ENCODE peak calls at places on chromosomes 16 and 17, in seven cellular contexts. Y is endothelial cell of umbilical vein, R is right lobe of liver, D is ovary, P is body of pancreas, L is heart right ventricle, E is esophagus squamous epithelium. G is an unnamed sample.

GRCh38 chr17:74566132-74566753 is 1.1 kb downstream of the CD300H start:
- DNase-seq in Y (peak; percentile 5), R (no peak), D (no peak), P (peak; percentile 18), L (no peak), E (no peak), G (peak; percentile 53)

GRCh38 chr17:48055531-48056245 is 7.5 kb downstream of the NFE2L1 start:
- DNase-seq in Y (no peak), R (no peak), D (no peak), P (no peak), L (no peak), E (no peak), G (peak; percentile 92)

GRCh38 chr17:29215717-29216116 is 30.9 kb upstream of the CRYBA1 start:
- DNase-seq in Y (no peak), R (no peak), D (no peak), P (no peak), L (no peak), E (no peak), G (peak; percentile 77)

GRCh38 chr17:43367588-43368242 is 31.1 kb upstream of the ARL4D start:
- DNase-seq in Y (no peak), R (no peak), D (peak; percentile 47), P (no peak), L (no peak), E (no peak), G (peak; percentile 94)

GRCh38 chr17:76598004-76598439 is 12.4 kb upstream of the ST6GALNAC2 start:
- DNase-seq in Y (no peak), R (no peak), D (no peak), P (no peak), L (no peak), E (no peak), G (no peak)

GRCh38 chr16:81473561-81473960 is 29.0 kb downstream of the CMIP start:
- DNase-seq in Y (peak; percentile 82), R (no peak), D (no peak), P (no peak), L (peak; percentile 49), E (no peak), G (peak; percentile 73)

GRCh38 chr17:65745241-65745640 is 183.8 kb upstream of the AXIN2 start:
- DNase-seq in Y (peak; percentile 56), R (no peak), D (no peak), P (no peak), L (no peak), E (no peak), G (no peak)

GRCh38 chr17:72702136-72702735 is 390.3 kb downstream of the SLC39A11 start:
- DNase-seq in Y (no peak), R (no peak), D (no peak), P (no peak), L (no peak), E (no peak), G (peak; percentile 59)

GRCh38 chr17:6494239-6494941 is 50.1 kb downstream of the PIMREG start:
- DNase-seq in Y (no peak), R (no peak), D (no peak), P (no peak), L (no peak), E (no peak), G (no peak)

GRCh38 chr16:70715113-70715711 is 29.4 kb upstream of the MTSS2 start:
- DNase-seq in Y (no peak), R (peak; percentile 74), D (peak; percentile 88), P (peak; percentile 65), L (peak; percentile 80), E (no peak), G (peak; percentile 96)

GRCh38 chr17:72609501-72609900 is 483.0 kb downstream of the SLC39A11 start:
- DNase-seq in Y (no peak), R (no peak), D (no peak), P (peak; percentile 35), L (no peak), E (no peak), G (no peak)

GRCh38 chr17:79849953-79850352 is 10.7 kb upstream of the CBX4 start:
- DNase-seq in Y (no peak), R (no peak), D (no peak), P (no peak), L (no peak), E (no peak), G (no peak)

GRCh38 chr16:61014869-61015268 is 1021.4 kb downstream of the CDH8 start:
- DNase-seq in Y (no peak), R (peak; percentile 35), D (no peak), P (no peak), L (no peak), E (no peak), G (no peak)
- TF ChIP-seq CTCF in Y (no peak), R (no peak), D (no peak), P (no peak), L (no peak), E (no peak), G (no peak)

GRCh38 chr17:53792997-53793396 is 29.7 kb upstream of the KIF2B start:
- DNase-seq in Y (no peak), R (no peak), D (no peak), P (no peak), L (no peak), E (no peak), G (no peak)
- H3K4me3 ChIP-seq in Y (no peak overlapping the region), R (no peak overlapping the region), D (no peak overlapping the region), P (no peak overlapping the region), L (no peak overlapping the region), E (no peak overlapping the region), G (no peak overlapping the region)

GRCh38 chr16:49608801-49609200 is 235.2 kb downstream of the C16orf78 start:
- DNase-seq in Y (peak; percentile 38), R (no peak), D (peak; percentile 40), P (no peak), L (no peak), E (no peak), G (peak; percentile 74)
- TF ChIP-seq CTCF in Y (peak; percentile 25), R (peak; percentile 15), D (no peak), P (peak; percentile 11), L (peak; percentile 60), E (no peak), G (peak; percentile 78)

GRCh38 chr17:78366109-78366848 is 6.4 kb upstream of the SOCS3 start:
- DNase-seq in Y (no peak), R (no peak), D (peak; percentile 51), P (no peak), L (no peak), E (no peak), G (no peak)
- H3K4me3 ChIP-seq in Y (no peak overlapping the region), R (no peak overlapping the region), D (no peak overlapping the region), P (no peak overlapping the region), L (no peak overlapping the region), E (no peak overlapping the region), G (no peak overlapping the region)

GRCh38 chr16:87053016-87053982 is 263.9 kb downstream of the C16orf95 start:
- DNase-seq in Y (peak; percentile 89), R (no peak), D (no peak), P (no peak), L (no peak), E (no peak), G (no peak)
- TF ChIP-seq CTCF in Y (peak; percentile 29), R (no peak), D (no peak), P (no peak), L (peak; percentile 22), E (no peak), G (no peak)

GRCh38 chr16:17467923-17468540 is 2.7 kb downstream of the XYLT1 start:
- DNase-seq in Y (no peak), R (peak; percentile 64), D (peak; percentile 81), P (peak; percentile 66), L (peak; percentile 44), E (no peak), G (peak; percentile 65)

GRCh38 chr16:17469011-17469741 is 1.6 kb downstream of the XYLT1 start:
- DNase-seq in Y (no peak), R (no peak), D (no peak), P (no peak), L (no peak), E (no peak), G (peak; percentile 75)

GRCh38 chr16:17465460-17465859 is 5.3 kb downstream of the XYLT1 start:
- DNase-seq in Y (no peak), R (no peak), D (no peak), P (no peak), L (no peak), E (no peak), G (no peak)

GRCh38 chr16:17468611-17469010 is 2.1 kb downstream of the XYLT1 start:
- DNase-seq in Y (no peak), R (no peak), D (no peak), P (no peak), L (no peak), E (no peak), G (no peak)

DNA sequence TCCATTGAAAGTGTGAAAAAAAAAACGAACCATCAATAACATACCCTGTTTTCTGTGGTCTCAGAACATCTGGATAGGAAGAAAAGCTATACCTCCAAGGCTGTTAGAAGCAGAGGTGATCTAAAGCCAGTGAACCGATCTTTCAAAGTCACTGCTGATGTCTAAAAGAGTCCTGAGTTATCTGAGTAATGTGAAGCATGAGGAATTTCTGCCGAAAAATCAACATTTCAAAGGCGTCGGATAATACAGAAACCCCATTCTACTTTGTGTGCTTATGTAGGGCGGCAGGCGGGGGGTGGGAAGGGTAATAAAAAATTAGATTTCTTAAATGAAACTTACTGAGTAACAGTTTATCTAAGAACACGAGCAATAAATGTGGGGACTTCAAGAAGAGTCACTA is 3.9 kb downstream of the XYLT1 start:
- DNase-seq in Y (no peak), R (no peak), D (no peak), P (no peak), L (no peak), E (no peak), G (no peak)
- H3K4me3 ChIP-seq in Y (no peak overlapping the region), R (no peak overlapping the region), D (no peak overlapping the region), P (no peak overlapping the region), L (no peak overlapping the region), E (no peak overlapping the region), G (no peak overlapping the region)

DNA sequence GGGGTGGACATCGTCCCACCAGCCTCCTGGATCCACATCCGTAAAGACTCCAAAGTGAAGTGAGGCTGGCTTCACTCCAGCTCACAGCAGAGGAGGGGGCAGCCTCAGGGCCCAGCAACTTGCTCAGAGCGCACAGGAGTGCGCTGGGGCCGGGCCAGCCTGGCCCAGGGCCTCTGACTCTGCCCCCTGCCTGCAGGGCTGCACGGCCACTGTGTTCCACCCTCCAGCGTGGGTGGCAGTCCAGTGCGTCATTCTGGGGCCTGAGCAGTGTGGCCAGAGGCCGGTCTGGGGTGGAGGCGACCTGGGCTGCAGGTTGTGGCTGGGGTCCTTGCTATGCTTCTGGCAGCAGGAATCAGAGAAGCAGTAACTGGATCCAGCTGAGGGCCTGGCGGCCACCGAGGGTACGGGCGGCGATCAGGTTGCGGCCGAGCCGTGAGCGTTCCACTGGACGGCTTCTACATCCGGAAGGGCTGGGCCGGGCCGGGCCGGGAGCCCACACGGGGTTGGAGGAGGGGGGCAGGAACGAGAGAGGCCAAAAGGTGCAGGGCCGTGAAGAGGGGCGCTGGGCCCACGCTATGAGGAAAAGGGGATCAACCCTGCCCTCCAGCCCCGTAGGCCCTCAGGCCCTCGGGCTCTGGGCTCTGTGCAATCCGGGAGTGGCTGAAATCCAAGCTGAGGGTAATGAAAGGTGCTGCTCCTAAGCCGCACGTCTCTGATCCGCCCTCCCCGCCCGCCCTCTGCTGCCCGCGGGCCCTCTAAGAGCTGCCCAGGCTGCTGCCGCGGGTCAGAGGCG is at the start of gene FSCN2:
- DNase-seq in Y (no peak), R (no peak), D (no peak), P (no peak), L (peak; percentile 8), E (no peak), G (no peak)
- TF ChIP-seq CTCF in Y (no peak), R (no peak), D (no peak), P (no peak), L (no peak), E (no peak), G (peak; percentile 33)

G was measured in cardiac fibroblast.